ENCODE peak calls at places on chromosomes 4 and X, in six cellular contexts. Y, N, H, J, D and O are unnamed samples.

GRCh38 chr4:40669504-40669903 is 39.8 kb upstream of the RBM47 start:
- DNase-seq in Y (no peak), N (no peak), H (no peak), J (no peak), D (no peak), O (no peak)

GRCh38 chr4:40910706-40911105 is 161.0 kb downstream of the NSUN7 start:
- DNase-seq in Y (no peak), N (no peak), H (no peak), J (no peak), D (no peak), O (no peak)

GRCh38 chrX:154459843-154460242 is 1.8 kb downstream of the PLXNA3 start:
- DNase-seq in Y (peak; percentile 57), N (no peak), H (no peak), J (no peak), D (no peak), O (no peak)

GRCh38 chr4:61406677-61407076 is 206.6 kb downstream of the ADGRL3 start:
- DNase-seq in Y (no peak), N (no peak), H (no peak), J (no peak), D (no peak), O (no peak)

GRCh38 chr4:51880016-51880915 is 37.3 kb downstream of the DCUN1D4 start:
- DNase-seq in Y (peak; percentile 10), N (no peak), H (no peak), J (no peak), D (no peak), O (no peak)

GRCh38 chr4:139903845-139904244 is 238.2 kb downstream of the MGST2 start:
- DNase-seq in Y (peak; percentile 26), N (no peak), H (peak; percentile 54), J (no peak), D (no peak), O (no peak)

GRCh38 chrX:40095588-40096394 is 2.0 kb downstream of the BCOR start:
- DNase-seq in Y (peak; percentile 51), N (peak; percentile 27), H (no peak), J (no peak), D (peak; percentile 10), O (peak; percentile 35)

GRCh38 chr4:153115322-153116100 is 88.7 kb upstream of the TRIM2 start:
- DNase-seq in Y (peak; percentile 83), N (peak; percentile 82), H (peak; percentile 87), J (peak; percentile 22), D (no peak), O (no peak)

GRCh38 chr4:174764105-174764729 is 64.8 kb downstream of the GLRA3 start:
- DNase-seq in Y (peak; percentile 65), N (peak; percentile 29), H (peak; percentile 42), J (peak; percentile 38), D (peak; percentile 36), O (peak; percentile 32)

GRCh38 chr4:56863441-56864129 is 42.1 kb upstream of the SPINK2 start:
- DNase-seq in Y (peak; percentile 12), N (peak; percentile 15), H (peak; percentile 70), J (no peak), D (no peak), O (no peak)

GRCh38 chr4:72971572-72971971 is 97.9 kb downstream of the COX18 start:
- DNase-seq in Y (peak; percentile 90), N (peak; percentile 90), H (peak; percentile 89), J (no peak), D (no peak), O (no peak)

GRCh38 chrX:69214463-69214862 is 49.2 kb upstream of the PJA1 start:
- DNase-seq in Y (no peak), N (no peak), H (no peak), J (no peak), D (no peak), O (no peak)

GRCh38 chrX:2874222-2875135 is 45.7 kb downstream of the GYG2 start:
- DNase-seq in Y (no peak), N (no peak), H (no peak), J (no peak), D (no peak), O (no peak)

GRCh38 chrX:41184312-41184711 is 99.1 kb downstream of the USP9X start:
- DNase-seq in Y (no peak), N (no peak), H (no peak), J (no peak), D (no peak), O (no peak)

GRCh38 chrX:11770320-11770719 is 12.3 kb downstream of the MSL3 start:
- DNase-seq in Y (peak; percentile 61), N (peak; percentile 53), H (peak; percentile 33), J (no peak), D (peak; percentile 51), O (peak; percentile 52)

GRCh38 chr4:150679018-150679766 is 97.2 kb downstream of the MAB21L2 start:
- DNase-seq in Y (no peak), N (no peak), H (no peak), J (no peak), D (no peak), O (peak; percentile 16)

GRCh38 chr4:1703880-1704279 is 8.2 kb downstream of the SLBP start:
- DNase-seq in Y (no peak), N (no peak), H (no peak), J (no peak), D (no peak), O (no peak)

GRCh38 chr4:155602351-155603140 is 64.1 kb upstream of the GUCY1A1 start:
- DNase-seq in Y (no peak), N (no peak), H (no peak), J (no peak), D (no peak), O (no peak)

GRCh38 chr4:43435303-43435702 is 542.8 kb downstream of the GRXCR1 start:
- DNase-seq in Y (no peak), N (no peak), H (no peak), J (peak; percentile 31), D (no peak), O (no peak)

GRCh38 chrX:133986008-133986683 is 752 bp upstream of the GPC3 start:
- DNase-seq in Y (no peak), N (no peak), H (no peak), J (no peak), D (no peak), O (no peak)

GRCh38 chrX:71911731-71912050 is 1.0 kb downstream of the NHSL2 start:
- DNase-seq in Y (peak; percentile 47), N (peak; percentile 4), H (no peak), J (no peak), D (no peak), O (no peak)

GRCh38 chr4:95124906-95125504 is 367.2 kb downstream of the BMPR1B start:
- DNase-seq in Y (peak; percentile 82), N (peak; percentile 33), H (peak; percentile 48), J (peak; percentile 61), D (peak; percentile 17), O (peak; percentile 34)

GRCh38 chr4:85747871-85748491 is 273.0 kb downstream of the ARHGAP24 start:
- DNase-seq in Y (peak; percentile 80), N (peak; percentile 66), H (peak; percentile 69), J (peak; percentile 63), D (peak; percentile 63), O (peak; percentile 84)

GRCh38 chrX:53254570-53255461 is 26.6 kb downstream of the IQSEC2 start:
- DNase-seq in Y (no peak), N (no peak), H (no peak), J (no peak), D (no peak), O (no peak)

GRCh38 chrX:41084044-41084359 is 1.2 kb upstream of the USP9X start:
- DNase-seq in Y (no peak), N (no peak), H (no peak), J (no peak), D (no peak), O (no peak)